ENCODE peak calls at places on chromosomes 12 and 14, in nine cellular contexts. A is ACHN; P is A172; B is GM13977; K is NCI-H1436; H is kidney tubule cell; J is B cell; R is effector memory CD8-positive, alpha-beta T cell; X is lower lobe of right lung. G is an unnamed sample.

GRCh38 chr14:102728509-102728908 is 48.7 kb upstream of the TRAF3 start:
- DNase-seq in A (no peak), P (no peak), B (no peak), K (no peak), H (no peak), J (no peak), R (no peak), X (no peak), G (no peak)

GRCh38 chr14:102893452-102893851 is 29.0 kb upstream of the AMN start:
- DNase-seq in A (no peak), P (no peak), B (no peak), K (no peak), H (no peak), J (no peak), R (no peak), X (no peak), G (no peak)

GRCh38 chr14:74299061-74299545 is 3.6 kb downstream of the ABCD4 start:
- DNase-seq in A (peak; percentile 61), P (no peak), B (no peak), K (no peak), H (peak; percentile 67), J (no peak), R (no peak), X (no peak), G (no peak)

GRCh38 chr12:51307655-51308593 is 16.1 kb downstream of the BIN2 start:
- DNase-seq in A (peak; percentile 92), P (peak; percentile 84), B (no peak), K (no peak), H (peak; percentile 81), J (no peak), R (no peak), X (no peak), G (peak; percentile 5)

GRCh38 chr14:73774671-73775070 is 60.5 kb upstream of the PNMA1 start:
- DNase-seq in A (no peak), P (no peak), B (no peak), K (no peak), H (no peak), J (no peak), R (no peak), X (no peak), G (no peak)

GRCh38 chr12:67155863-67156262 is 113.3 kb upstream of the CAND1 start:
- DNase-seq in A (peak; percentile 13), P (peak; percentile 40), B (no peak), K (no peak), H (peak; percentile 64), J (no peak), R (no peak), X (no peak), G (no peak)

GRCh38 chr12:98909749-98910148 is 264.7 kb downstream of the APAF1 start:
- DNase-seq in A (no peak), P (no peak), B (no peak), K (peak; percentile 43), H (no peak), J (no peak), R (no peak), X (no peak), G (no peak)

GRCh38 chr14:93655078-93655750 is 133.1 kb downstream of the PRIMA1 start:
- DNase-seq in A (peak; percentile 63), P (peak; percentile 37), B (peak; percentile 46), K (peak; percentile 31), H (peak; percentile 68), J (no peak), R (no peak), X (no peak), G (peak; percentile 50)